ENCODE peak calls at places on chromosomes 7 and 10, in five cellular contexts. A is IMR-90, M is mesenchymal stem cell, F is A673, N is astrocyte. H is an unnamed sample. For H3K27me3, the result is how much of the 10 kb centered on the place peaks cover.

GRCh38 chr7:33757563-33758165 is 147.7 kb upstream of the BMPER start:
- DNase-seq in F (peak), A (peak), M (peak), N (no peak), H (peak)

GRCh38 chr10:74227697-74228424 is 76.8 kb downstream of the ADK start:
- DNase-seq in F (no peak), M (peak), N (peak), A (peak), H (no peak)

GRCh38 chr10:113947138-113948011 is 92.9 kb downstream of the NHLRC2 start:
- DNase-seq in A (no peak), N (peak), M (no peak), F (no peak), H (no peak)

GRCh38 chr10:48468866-48469511 is 135.9 kb downstream of the ARHGAP22 start:
- DNase-seq in M (no peak), A (no peak), F (no peak), N (no peak), H (peak)

GRCh38 chr7:96297873-96298272 is 24.0 kb downstream of the SLC25A13 start:
- DNase-seq in A (no peak), N (no peak), F (no peak), M (no peak), H (no peak)

GRCh38 chr7:92945840-92946239 is 109.5 kb upstream of the CDK6 start:
- DNase-seq in F (no peak), M (no peak), N (no peak), A (no peak), H (no peak)

GRCh38 chr7:136869991-136870798 is 1.7 kb downstream of the CHRM2 start:
- DNase-seq in M (peak), A (peak), N (peak), F (peak), H (peak)

GRCh38 chr7:129376778-129377700 is 57.2 kb upstream of the STRIP2 start:
- DNase-seq in F (peak), M (peak), A (peak), N (peak), H (no peak)

GRCh38 chr10:12417341-12417740 is 68.0 kb downstream of the CAMK1D start:
- DNase-seq in F (no peak), M (no peak), N (no peak), A (no peak), H (no peak)

GRCh38 chr7:22417349-22417748 is 60.4 kb upstream of the RAPGEF5 start:
- DNase-seq in A (no peak), M (no peak), N (no peak), F (no peak), H (no peak)

GRCh38 chr7:68434857-68435256 is 1163.4 kb upstream of the AUTS2 start:
- DNase-seq in F (no peak), A (no peak), N (no peak), M (no peak), H (no peak)

GRCh38 chr7:118085000-118085399 is 99.0 kb upstream of the LSM8 start:
- DNase-seq in N (no peak), F (no peak), M (no peak), A (no peak), H (no peak)

GRCh38 chr7:98988641-98989040 is 110.3 kb downstream of the TRRAP start:
- DNase-seq in M (no peak), N (no peak), A (no peak), F (no peak), H (no peak)

GRCh38 chr10:27884185-27884630 is 114.7 kb downstream of the ODAD2 start:
- DNase-seq in N (peak), F (peak), M (no peak), A (no peak), H (no peak)

GRCh38 chr10:100883322-100883821 is 29.4 kb upstream of the SLF2 start:
- DNase-seq in M (no peak), A (no peak), N (no peak), F (no peak), H (peak)

GRCh38 chr10:24196426-24197039 is 12.4 kb upstream of the KIAA1217 start:
- DNase-seq in A (peak), F (peak), N (peak), M (peak), H (peak)

GRCh38 chr7:135770139-135770710 is 21.6 kb upstream of the FAM180A start:
- DNase-seq in M (peak), N (no peak), A (peak), F (no peak), H (no peak)

GRCh38 chr7:66769833-66770512 is 29.4 kb downstream of the RABGEF1 start:
- DNase-seq in M (peak), A (peak), F (no peak), N (no peak), H (no peak)

GRCh38 chr7:43904533-43905208 is 1.7 kb downstream of the URGCP start:
- DNase-seq in M (peak), F (no peak), N (peak), A (peak), H (no peak)

GRCh38 chr7:43906327-43907010 is at the start of gene URGCP:
- DNase-seq in N (peak), F (peak), M (peak), A (peak), H (peak)

GRCh38 chr7:43902542-43903054 is 3.8 kb downstream of the URGCP start:
- DNase-seq in A (no peak), F (no peak), M (no peak), N (no peak), H (no peak)

GRCh38 chr7:43905954-43906326 is 456 bp downstream of the URGCP start:
- DNase-seq in F (peak), M (peak), A (peak), N (peak), H (peak)

DNA sequence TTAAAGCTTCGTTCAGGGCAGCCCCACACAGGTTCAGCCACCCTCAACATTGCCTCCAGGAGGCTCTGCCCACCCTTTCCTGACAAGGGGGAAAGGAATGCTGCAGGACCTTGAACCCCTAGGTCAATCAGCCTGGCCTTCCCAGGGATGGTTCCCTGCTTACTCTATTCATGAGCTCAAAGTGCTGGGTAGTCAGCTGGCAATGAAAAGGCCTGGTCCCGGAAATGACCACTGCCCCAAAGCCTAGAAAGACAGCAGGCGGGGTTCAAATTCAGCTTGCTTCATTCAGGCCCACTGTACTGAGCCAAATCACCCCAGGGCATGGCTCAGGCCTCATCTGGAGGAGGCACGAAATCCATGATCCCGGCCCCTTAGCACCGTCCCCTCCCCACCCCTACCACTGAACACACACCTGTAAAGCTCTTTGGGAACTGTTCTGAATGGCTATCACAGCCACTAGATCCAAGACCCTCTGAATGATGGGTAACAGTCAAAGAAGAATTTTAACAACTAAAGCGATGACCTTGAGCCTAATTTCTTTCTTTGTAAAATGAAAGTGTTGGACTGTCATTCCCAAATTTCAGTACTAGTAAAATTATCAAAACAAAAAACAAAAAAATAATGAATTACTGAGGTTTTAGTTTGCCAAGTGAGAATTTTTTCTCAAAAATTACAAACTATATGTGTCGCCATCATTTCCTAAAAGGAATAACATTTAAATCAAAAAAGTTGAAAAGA is 1.0 kb downstream of the URGCP start:
- DNase-seq in A (no peak), N (no peak), M (peak), F (no peak), H (peak)
- H3K4me3 ChIP-seq in A (peak), N (peak), M (peak), F (peak), H (peak)

DNA sequence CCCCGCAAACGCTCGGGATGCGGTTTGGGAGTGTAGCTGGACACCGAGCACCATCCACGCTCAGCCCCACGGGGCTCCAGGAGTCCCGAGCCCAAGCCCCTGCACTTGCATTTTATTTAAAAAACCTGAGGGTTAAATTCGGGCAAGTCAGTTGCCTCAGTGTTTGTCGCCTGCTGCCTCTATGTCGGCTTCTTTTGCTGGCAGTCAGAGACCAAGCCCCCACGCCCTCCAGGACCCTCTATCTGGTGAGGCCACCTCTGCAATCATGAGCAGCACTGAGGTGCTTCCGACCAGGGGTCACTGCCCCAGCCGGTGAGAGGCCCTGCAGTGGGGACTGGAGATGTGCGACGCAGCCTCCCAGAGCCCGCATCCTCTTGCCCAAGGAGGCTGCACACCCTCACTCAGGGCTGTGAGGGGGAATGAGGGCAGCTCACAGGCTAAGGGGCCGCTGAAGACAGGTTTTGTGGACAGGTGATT is 13.3 kb upstream of the ZNF273 start:
- DNase-seq in A (no peak), M (no peak), F (no peak), N (no peak), H (peak)
- H3K27me3 ChIP-seq in A (half or more), M (under half), F (under half), N (under half), H (under half)

DNA sequence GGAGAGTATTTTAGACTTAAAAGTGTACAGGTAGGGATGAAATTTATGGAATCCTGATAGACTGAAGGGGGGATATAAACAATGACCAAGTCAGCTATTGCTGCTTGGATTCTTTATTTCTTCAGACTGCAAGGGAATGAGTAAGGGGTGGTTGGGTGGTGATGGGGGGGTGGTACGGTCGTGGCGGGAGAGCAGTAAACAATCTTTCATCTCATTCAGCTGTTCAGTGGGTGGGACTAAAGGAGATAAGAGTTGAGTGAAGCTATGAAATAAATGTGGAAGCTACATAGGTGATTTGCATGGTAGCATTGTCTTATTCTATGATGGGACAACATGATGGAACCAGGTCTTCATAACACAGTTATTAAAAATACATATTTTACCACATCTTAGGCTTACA is 1.8 kb downstream of the SEPTIN7 start:
- DNase-seq in A (peak), M (no peak), F (no peak), N (peak), H (peak)
- H3K4me3 ChIP-seq in A (peak), M (no peak), F (peak), N (peak), H (peak)

DNA sequence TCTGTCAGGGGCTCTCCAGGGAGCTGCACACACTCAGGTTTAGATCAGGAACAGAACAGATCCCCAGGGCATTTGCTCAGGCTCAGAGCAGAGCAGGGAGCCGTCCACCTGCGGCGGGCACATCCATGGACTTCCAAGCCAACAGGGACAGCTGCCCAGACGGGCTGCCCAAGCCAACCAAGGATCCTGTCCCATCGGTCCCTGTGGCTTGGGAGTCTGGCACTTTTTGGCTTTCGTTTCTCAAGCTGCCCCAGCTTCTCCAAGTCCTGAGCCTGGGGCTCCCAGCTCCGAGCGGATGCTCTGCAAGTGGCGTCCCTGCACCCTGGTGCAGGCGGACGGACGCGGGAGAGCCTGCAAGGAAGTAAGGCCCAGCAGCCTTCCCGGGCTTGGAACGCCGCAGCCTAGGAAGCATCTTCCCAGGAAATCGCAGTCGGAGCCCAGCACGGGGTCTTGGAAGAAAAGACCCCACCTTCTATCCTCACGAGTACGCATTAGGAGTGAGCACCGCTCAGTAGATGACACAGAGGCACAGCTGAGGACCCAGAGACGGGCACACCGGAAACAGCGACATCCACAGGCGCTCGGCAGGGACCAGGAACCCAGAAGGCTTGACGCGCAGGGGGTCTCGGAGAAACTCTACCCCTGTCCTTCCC is 6.0 kb downstream of the GPR146 start:
- DNase-seq in N (no peak), M (no peak), A (no peak), F (no peak), H (no peak)
- H3K27me3 ChIP-seq in N (under half), M (under half), A (under half), F (under half), H (under half)

DNA sequence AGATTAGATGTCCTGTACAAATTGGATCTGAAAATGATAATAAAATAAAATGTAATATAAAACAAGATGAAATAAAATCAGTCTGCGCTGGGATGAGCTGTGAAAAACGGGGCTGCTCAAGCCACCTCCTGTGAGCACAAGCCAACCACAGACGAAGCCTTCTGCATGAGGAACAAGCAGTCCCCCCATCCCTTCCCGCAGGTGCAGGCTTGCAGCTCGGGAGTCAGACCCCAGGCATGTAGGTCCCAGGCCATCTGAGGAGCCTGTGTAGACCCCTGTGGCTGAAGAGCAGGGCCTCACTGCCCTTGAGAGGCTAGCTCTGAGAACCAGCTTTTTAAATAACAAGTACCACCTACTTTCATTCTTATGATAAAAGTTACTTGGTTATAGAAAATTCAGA is 123.4 kb downstream of the TNS3 start:
- DNase-seq in M (no peak), F (no peak), A (no peak), N (no peak), H (no peak)
- H3K4me3 ChIP-seq in M (no peak), F (no peak), A (no peak), N (no peak), H (no peak)

GRCh38 chr10:80894797-80895467 is 357.2 kb downstream of the SH2D4B start:
- DNase-seq in M (no peak), N (no peak), A (no peak), F (no peak), H (peak)
- H3K27me3 ChIP-seq in M (under half), N (under half), A (under half), F (under half), H (under half)

GRCh38 chr10:13890617-13891541 is 304.1 kb downstream of the PRPF18 start:
- DNase-seq in M (peak), A (peak), N (peak), F (no peak), H (peak)
- H3K4me3 ChIP-seq in M (peak), A (peak), N (peak), F (peak), H (peak)

GRCh38 chr7:155441856-155442255 is 16.1 kb upstream of the EN2 start:
- DNase-seq in N (no peak), A (no peak), F (no peak), M (no peak), H (no peak)
- H3K27me3 ChIP-seq in N (under half), A (under half), F (half or more), M (half or more), H (under half)

GRCh38 chr7:130940907-130941306 is 206.9 kb upstream of the KLF14 start:
- DNase-seq in N (no peak), A (no peak), F (peak), M (no peak), H (no peak)

GRCh38 chr7:130940326-130940725 is 206.3 kb upstream of the KLF14 start:
- DNase-seq in N (no peak), M (no peak), A (no peak), F (no peak), H (no peak)

GRCh38 chr7:130943336-130943901 is 209.4 kb upstream of the KLF14 start:
- DNase-seq in M (peak), N (peak), A (peak), F (peak), H (no peak)

GRCh38 chr7:130942211-130942964 is 208.4 kb upstream of the KLF14 start:
- DNase-seq in N (peak), F (no peak), M (peak), A (peak), H (no peak)

GRCh38 chr7:130941322-130942210 is 207.6 kb upstream of the KLF14 start:
- DNase-seq in N (peak), A (peak), M (peak), F (peak), H (no peak)
- H3K4me3 ChIP-seq in N (peak), A (peak), M (no peak), F (peak), H (no peak)

H was measured in H7.